ENCODE peak calls at places on chromosome 18, in ten cellular contexts. H is endodermal cell; E is tibial artery; D is body of pancreas; O is effector memory CD4-positive, alpha-beta T cell; V is transverse colon; C is pancreas; T is A549; L is adrenal gland; K is suprapubic skin. M is an unnamed sample. For H3K4me1, the result is how much of the 10 kb centered on the place peaks cover.

GRCh38 chr18:63155169-63155852 is 164.3 kb downstream of the BCL2 start:
- DNase-seq in C (peak), L (peak), D (peak), H (peak), V (peak), T (peak), O (peak), K (peak), E (peak), M (peak)

GRCh38 chr18:13147146-13147545 is 71.4 kb upstream of the LDLRAD4 start:
- DNase-seq in L (no peak), K (no peak), D (no peak), E (no peak), C (no peak), O (no peak), H (no peak), T (no peak), V (no peak), M (no peak)

GRCh38 chr18:25921677-25922421 is 168.6 kb downstream of the SS18 start:
- DNase-seq in O (peak), C (peak), H (peak), L (peak), T (peak), E (no peak), D (peak), K (no peak), V (peak), M (no peak)

GRCh38 chr18:14976736-14977430 is 228.9 kb downstream of the ANKRD30B start:
- DNase-seq in L (no peak), K (no peak), C (no peak), V (no peak), T (no peak), O (no peak), H (no peak), E (no peak), D (no peak), M (no peak)

GRCh38 chr18:45764000-45764686 is 40.2 kb downstream of the SLC14A1 start:
- DNase-seq in V (no peak), D (no peak), C (no peak), E (no peak), O (no peak), K (no peak), T (no peak), H (no peak), L (no peak), M (no peak)

GRCh38 chr18:907171-907879 is 2.7 kb downstream of the ADCYAP1 start:
- DNase-seq in V (no peak), C (no peak), E (no peak), K (no peak), L (no peak), H (peak), O (no peak), D (peak), T (no peak), M (peak)

GRCh38 chr18:21834301-21834660 is 93.7 kb downstream of the MIB1 start:
- DNase-seq in D (no peak), K (no peak), H (no peak), O (no peak), L (no peak), C (no peak), T (no peak), E (no peak), V (no peak), M (no peak)

GRCh38 chr18:30889582-30890301 is 152.8 kb downstream of the DSC3 start:
- DNase-seq in E (no peak), O (no peak), D (no peak), H (peak), L (no peak), K (no peak), V (no peak), C (no peak), T (no peak), M (no peak)

GRCh38 chr18:13562494-13563029 is 163.8 kb downstream of the FAM210A start:
- DNase-seq in D (no peak), E (no peak), H (no peak), L (no peak), O (no peak), T (no peak), K (no peak), V (no peak), C (no peak), M (peak)

GRCh38 chr18:56083097-56083865 is 495.3 kb upstream of the TCF4 start:
- DNase-seq in H (peak), D (peak), O (no peak), E (no peak), C (no peak), T (no peak), V (no peak), K (no peak), L (peak), M (no peak)

GRCh38 chr18:55863876-55864275 is 275.9 kb upstream of the TCF4 start:
- DNase-seq in D (no peak), E (no peak), K (no peak), O (no peak), T (no peak), H (no peak), V (no peak), C (no peak), L (no peak), M (no peak)

GRCh38 chr18:43785145-43785544 is 507.9 kb upstream of the SYT4 start:
- DNase-seq in K (no peak), L (no peak), T (no peak), E (no peak), D (no peak), V (no peak), C (no peak), H (no peak), O (no peak), M (no peak)

GRCh38 chr18:12408247-12408869 is 629 bp downstream of the PRELID3A start:
- DNase-seq in H (no peak), K (no peak), O (no peak), D (no peak), C (no peak), V (peak), E (no peak), T (no peak), L (no peak), M (no peak)

GRCh38 chr18:74454279-74454741 is 2.8 kb downstream of the DIPK1C start:
- DNase-seq in D (no peak), H (no peak), V (no peak), T (no peak), O (no peak), K (no peak), E (no peak), L (no peak), C (no peak), M (no peak)

GRCh38 chr18:26429535-26429934 is 118.8 kb downstream of the KCTD1 start:
- DNase-seq in V (no peak), H (no peak), K (no peak), E (no peak), D (no peak), T (peak), O (no peak), C (no peak), L (peak), M (no peak)

GRCh38 chr18:13186687-13187086 is 31.9 kb upstream of the LDLRAD4 start:
- DNase-seq in C (no peak), D (no peak), E (no peak), H (no peak), T (no peak), O (no peak), K (no peak), L (no peak), V (no peak), M (no peak)

GRCh38 chr18:55509631-55510372 is 78.2 kb downstream of the TCF4 start:
- DNase-seq in T (no peak), H (no peak), V (no peak), K (no peak), D (no peak), E (no peak), C (no peak), L (no peak), O (no peak), M (no peak)

GRCh38 chr18:63951302-63951705 is 2.2 kb downstream of the HMSD start:
- DNase-seq in D (no peak), O (no peak), C (no peak), K (no peak), V (no peak), L (no peak), E (no peak), T (no peak), H (no peak), M (no peak)

GRCh38 chr18:7476386-7476785 is 90.7 kb upstream of the PTPRM start:
- DNase-seq in T (no peak), H (no peak), L (no peak), K (no peak), E (no peak), D (no peak), C (no peak), O (no peak), V (no peak), M (no peak)

GRCh38 chr18:64519191-64519590 is 370.3 kb upstream of the LINC00305 start:
- DNase-seq in K (no peak), D (no peak), O (no peak), L (no peak), V (no peak), T (no peak), C (no peak), H (no peak), E (no peak), M (no peak)

GRCh38 chr18:28359177-28359576 is 182.2 kb upstream of the CDH2 start:
- DNase-seq in L (no peak), V (no peak), H (no peak), K (no peak), T (no peak), O (no peak), E (no peak), C (no peak), D (no peak), M (no peak)

GRCh38 chr18:55859116-55859515 is 271.1 kb upstream of the TCF4 start:
- DNase-seq in C (no peak), E (no peak), K (no peak), H (no peak), L (no peak), O (no peak), D (no peak), T (no peak), V (no peak), M (no peak)

GRCh38 chr18:31302991-31303390 is 15.0 kb upstream of the DSG1 start:
- DNase-seq in H (no peak), K (no peak), T (no peak), V (no peak), E (no peak), C (no peak), D (no peak), O (no peak), L (no peak), M (no peak)

GRCh38 chr18:65846107-65846506 is 95.3 kb downstream of the CDH7 start:
- DNase-seq in H (no peak), O (no peak), T (no peak), D (no peak), C (no peak), L (no peak), E (no peak), K (no peak), V (no peak), M (no peak)

GRCh38 chr18:56386856-56387255 is 251.5 kb downstream of the TXNL1 start:
- DNase-seq in T (no peak), D (no peak), C (no peak), K (no peak), V (no peak), L (no peak), O (no peak), H (no peak), E (no peak), M (no peak)

GRCh38 chr18:13442451-13442850 is 223.9 kb downstream of the LDLRAD4 start:
- DNase-seq in T (no peak), O (no peak), V (no peak), H (no peak), K (peak), L (no peak), C (no peak), E (peak), D (no peak), M (no peak)

GRCh38 chr18:59787998-59788875 is 91.0 kb upstream of the CCBE1 start:
- DNase-seq in D (no peak), C (no peak), K (peak), O (no peak), L (no peak), E (no peak), H (peak), T (peak), V (no peak), M (no peak)

GRCh38 chr18:70420151-70420898 is 131.5 kb downstream of the SOCS6 start:
- DNase-seq in V (no peak), T (no peak), O (no peak), H (no peak), D (peak), K (no peak), L (no peak), E (no peak), C (no peak), M (no peak)

GRCh38 chr18:63342206-63342605 is 22.6 kb upstream of the BCL2 start:
- DNase-seq in T (peak), D (no peak), V (no peak), E (no peak), O (no peak), H (peak), K (no peak), L (no peak), C (no peak), M (no peak)

GRCh38 chr18:13378150-13378549 is 159.6 kb downstream of the LDLRAD4 start:
- DNase-seq in L (peak), K (no peak), H (peak), O (no peak), D (no peak), C (no peak), E (no peak), T (no peak), V (no peak), M (peak)

GRCh38 chr18:48783616-48784520 is 166.9 kb downstream of the SMAD7 start:
- DNase-seq in D (no peak), L (no peak), E (no peak), T (no peak), C (no peak), H (no peak), K (no peak), V (no peak), O (no peak), M (no peak)
- H3K4me1 ChIP-seq in D (under half), L (under half), E (half or more), T (under half), C (under half), H (under half), K (under half), V (under half), O (under half), M (under half)

DNA sequence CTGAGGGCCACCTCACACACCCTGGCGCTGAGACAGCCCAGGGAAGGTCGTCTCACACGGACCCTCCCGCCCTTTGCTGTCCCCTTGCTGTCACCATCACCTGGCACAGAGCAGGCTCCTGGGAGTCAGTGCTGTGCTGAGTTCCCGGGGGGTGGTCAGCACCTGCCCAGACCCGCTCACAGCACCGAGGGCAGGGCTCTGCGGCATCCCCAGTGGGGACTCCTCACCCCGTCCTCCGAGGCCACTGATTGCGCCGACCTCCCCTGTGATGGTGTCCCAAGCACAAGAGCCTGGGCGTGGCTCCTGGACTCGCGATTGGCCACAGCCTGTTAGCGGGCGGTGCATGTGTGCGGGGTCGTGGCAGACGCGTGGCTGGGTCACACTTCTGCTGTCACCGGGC is 65.9 kb downstream of the NFATC1 start:
- DNase-seq in K (no peak), E (no peak), D (no peak), V (no peak), T (no peak), H (no peak), O (no peak), C (no peak), L (no peak), M (no peak)
- H3K4me1 ChIP-seq in K (under half), E (under half), D (under half), V (under half), T (under half), H (under half), O (under half), C (under half), L (under half), M (under half)

DNA sequence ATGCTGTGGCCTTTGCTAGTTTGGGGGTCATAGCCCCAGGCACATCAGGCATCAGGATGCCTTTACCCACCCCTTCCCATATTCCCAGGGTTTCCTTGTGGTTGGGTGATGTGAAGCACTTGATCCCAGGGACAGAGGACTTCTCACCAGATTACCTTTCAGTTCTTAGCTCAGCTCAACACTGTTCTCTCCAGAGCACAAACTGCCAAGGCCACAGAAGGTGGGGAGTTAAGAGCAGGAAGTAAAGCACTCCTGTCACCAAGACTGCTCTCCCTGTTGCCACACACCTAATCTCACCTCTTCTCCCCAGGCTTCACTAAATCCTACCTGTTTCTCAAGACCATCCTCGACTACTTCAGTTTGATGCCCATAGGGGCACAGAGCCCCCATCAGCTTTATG is 25.9 kb downstream of the FHOD3 start:
- DNase-seq in H (peak), D (no peak), K (no peak), V (no peak), O (no peak), L (no peak), T (no peak), C (no peak), E (no peak), M (no peak)
- H3K4me1 ChIP-seq in H (under half), D (under half), K (under half), V (under half), O (under half), L (under half), T (under half), C (under half), E (under half), M (under half)

GRCh38 chr18:37578182-37578678 is 12.6 kb upstream of the CELF4 start:
- DNase-seq in D (no peak), V (no peak), T (no peak), E (no peak), H (peak), C (no peak), K (no peak), L (no peak), O (no peak), M (no peak)
- H3K4me1 ChIP-seq in D (under half), V (under half), T (under half), E (under half), H (under half), C (under half), K (under half), L (under half), O (under half), M (under half)

GRCh38 chr18:67266246-67266570 is 250.3 kb downstream of the DSEL start:
- DNase-seq in K (no peak), T (no peak), V (no peak), E (no peak), O (no peak), D (no peak), C (no peak), L (no peak), H (no peak), M (no peak)
- H3K4me1 ChIP-seq in K (under half), T (under half), V (under half), E (under half), O (under half), D (under half), C (under half), L (under half), H (under half), M (under half)

GRCh38 chr18:48957616-48958015 is 6.9 kb upstream of the SMAD7 start:
- DNase-seq in E (no peak), L (no peak), H (no peak), O (no peak), V (no peak), K (no peak), C (no peak), T (no peak), D (no peak), M (no peak)

GRCh38 chr18:48957136-48957535 is 6.4 kb upstream of the SMAD7 start:
- DNase-seq in E (no peak), H (no peak), L (no peak), K (no peak), O (no peak), C (no peak), V (no peak), T (no peak), D (no peak), M (no peak)

GRCh38 chr18:48955528-48956261 is 4.9 kb upstream of the SMAD7 start:
- DNase-seq in H (peak), T (no peak), V (no peak), O (no peak), E (peak), D (peak), K (peak), C (no peak), L (no peak), M (no peak)

GRCh38 chr18:48954837-48955527 is 4.2 kb upstream of the SMAD7 start:
- DNase-seq in T (no peak), L (no peak), V (no peak), C (no peak), E (no peak), D (no peak), K (no peak), O (no peak), H (peak), M (no peak)

GRCh38 chr18:48956378-48956777 is 5.6 kb upstream of the SMAD7 start:
- DNase-seq in H (no peak), E (no peak), K (no peak), V (no peak), O (no peak), D (no peak), C (no peak), L (no peak), T (no peak), M (no peak)
- H3K4me1 ChIP-seq in H (under half), E (under half), K (under half), V (under half), O (under half), D (under half), C (under half), L (under half), T (under half), M (under half)

M was measured in Peyer's patch.